ENCODE peak calls at places on chromosomes 13 and 19, in four cellular contexts. E, G, J and M are unnamed samples.

GRCh38 chr13:50386527-50387123 is 371.4 kb downstream of the KCNRG start:
- DNase-seq in E (no peak), G (peak; percentile 25), J (no peak), M (no peak)

GRCh38 chr19:11164879-11165406 is 9.4 kb upstream of the SPC24 start:
- DNase-seq in G (peak; percentile 89), J (no peak), E (no peak), M (no peak)

GRCh38 chr13:71624641-71625040 is 242.4 kb downstream of the DACH1 start:
- DNase-seq in E (no peak), G (no peak), J (no peak), M (no peak)

GRCh38 chr13:65553328-65553727 is 1676.8 kb downstream of the PCDH9 start:
- DNase-seq in G (no peak), J (no peak), E (no peak), M (no peak)

GRCh38 chr13:97726664-97727235 is 226.7 kb upstream of the IPO5 start:
- DNase-seq in G (no peak), E (no peak), J (no peak), M (no peak)

GRCh38 chr19:4452230-4452990 is 5.2 kb downstream of the UBXN6 start:
- DNase-seq in E (no peak), G (no peak), J (no peak), M (no peak)

GRCh38 chr13:41286370-41286769 is 23.0 kb upstream of the MTRF1 start:
- DNase-seq in E (no peak), G (no peak), J (no peak), M (no peak)

GRCh38 chr13:101289764-101290163 is 126.5 kb downstream of the NALCN start:
- DNase-seq in J (no peak), E (no peak), G (no peak), M (no peak)

GRCh38 chr13:101916108-101916757 is 463.8 kb downstream of the ITGBL1 start:
- DNase-seq in E (no peak), G (peak; percentile 38), J (no peak), M (no peak)

GRCh38 chr13:112616586-112617381 is 28.8 kb upstream of the TUBGCP3 start:
- DNase-seq in J (no peak), E (no peak), G (no peak), M (peak; percentile 52)

GRCh38 chr19:756232-756631 is 5.3 kb downstream of the MISP start:
- DNase-seq in J (peak; percentile 74), G (no peak), E (no peak), M (no peak)

GRCh38 chr13:52348081-52348480 is 57.9 kb downstream of the THSD1 start:
- DNase-seq in J (peak; percentile 27), G (no peak), E (no peak), M (no peak)

GRCh38 chr19:4730740-4731171 is 7.1 kb upstream of the DPP9 start:
- DNase-seq in G (no peak), E (no peak), J (peak; percentile 37), M (no peak)

GRCh38 chr13:74219571-74219970 is 85.4 kb upstream of the KLF12 start:
- DNase-seq in J (no peak), G (no peak), E (no peak), M (no peak)

GRCh38 chr13:85997587-85997986 is 198.4 kb upstream of the SLITRK6 start:
- DNase-seq in E (no peak), G (no peak), J (no peak), M (no peak)

GRCh38 chr13:43185206-43185605 is 161.8 kb downstream of the DNAJC15 start:
- DNase-seq in G (no peak), E (no peak), J (no peak), M (no peak)

GRCh38 chr19:852136-853013 is at the start of gene ELANE:
- DNase-seq in J (no peak), G (no peak), E (no peak), M (peak; percentile 68)

GRCh38 chr13:99174533-99175100 is 26.0 kb upstream of the UBAC2 start:
- DNase-seq in E (no peak), G (no peak), J (no peak), M (no peak)

GRCh38 chr13:112730157-112730671 is 40.4 kb downstream of the ATP11A start:
- DNase-seq in E (no peak), J (no peak), G (peak; percentile 67), M (no peak)

GRCh38 chr13:80339841-80340642 is 884 bp downstream of the SPRY2 start:
- DNase-seq in J (peak; percentile 19), E (no peak), G (peak; percentile 52), M (peak; percentile 72)

GRCh38 chr13:44918323-44919102 is 70.8 kb downstream of the NUFIP1 start:
- DNase-seq in J (peak; percentile 73), G (peak; percentile 89), E (peak; percentile 87), M (peak; percentile 89)

GRCh38 chr13:57740719-57741118 is 109.2 kb downstream of the PCDH17 start:
- DNase-seq in G (peak; percentile 28), E (no peak), J (no peak), M (no peak)

GRCh38 chr19:6738726-6739389 is 622 bp upstream of the TRIP10 start:
- DNase-seq in G (peak; percentile 60), J (no peak), E (no peak), M (no peak)

GRCh38 chr19:51123381-51124186 is 1.1 kb upstream of the SIGLEC9 start:
- DNase-seq in E (no peak), G (peak; percentile 47), J (no peak), M (no peak)

GRCh38 chr19:7953576-7953975 is 10.1 kb upstream of the TIMM44 start:
- DNase-seq in J (no peak), G (no peak), E (no peak), M (no peak)

GRCh38 chr19:11203194-11204075 is 6.1 kb upstream of the KANK2 start:
- DNase-seq in G (peak; percentile 77), E (no peak), J (peak; percentile 58), M (no peak)

GRCh38 chr19:14023404-14024235 is 4.3 kb upstream of the RLN3 start:
- DNase-seq in G (peak; percentile 39), J (peak; percentile 54), E (no peak), M (no peak)

GRCh38 chr19:34574704-34575103 is 93.1 kb downstream of the WTIP start:
- DNase-seq in G (no peak), E (no peak), J (no peak), M (no peak)

GRCh38 chr13:33578786-33579185 is 239.2 kb upstream of the RFC3 start:
- DNase-seq in E (no peak), J (no peak), G (no peak), M (no peak)

GRCh38 chr13:42369071-42369795 is 97.3 kb downstream of the AKAP11 start:
- DNase-seq in G (no peak), J (no peak), E (no peak), M (no peak)

GRCh38 chr19:14728595-14728994 is 38.7 kb downstream of the ZNF333 start:
- DNase-seq in J (no peak), G (no peak), E (no peak), M (no peak)

GRCh38 chr13:112042496-112042895 is 24.5 kb upstream of the SOX1 start:
- DNase-seq in E (no peak), J (peak; percentile 49), G (no peak), M (no peak)

GRCh38 chr13:48448963-48449614 is 36.2 kb upstream of the LPAR6 start:
- DNase-seq in E (no peak), G (no peak), J (peak; percentile 14), M (no peak)

GRCh38 chr13:104385409-104385808 is 1319.2 kb upstream of the SLC10A2 start:
- DNase-seq in J (peak; percentile 44), E (no peak), G (no peak), M (no peak)

GRCh38 chr19:49954092-49954825 is 6.7 kb downstream of the SIGLEC11 start:
- DNase-seq in E (peak; percentile 43), J (no peak), G (no peak), M (no peak)

DNA sequence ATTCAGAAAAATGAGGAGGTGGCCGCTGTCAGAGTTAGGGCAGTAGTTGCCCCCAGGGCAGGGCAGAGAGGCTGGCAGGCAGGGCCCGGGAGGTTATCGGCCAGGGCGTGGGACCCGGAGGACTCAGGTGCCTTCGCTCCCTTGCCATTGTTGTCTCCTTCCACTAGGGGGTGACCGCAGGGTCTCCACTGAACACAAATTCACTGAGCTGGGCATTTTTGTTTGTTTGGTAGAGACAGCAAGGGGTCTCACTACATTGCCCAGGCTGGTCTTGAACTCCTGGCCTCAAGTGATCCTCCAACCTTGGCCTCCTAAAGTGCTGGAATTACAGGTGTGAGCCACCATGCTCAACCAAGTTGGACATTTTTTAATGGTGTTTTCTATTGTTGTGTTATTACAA is 25.1 kb downstream of the CARS2 start:
- DNase-seq in E (no peak), G (no peak), J (peak; percentile 23), M (no peak)
- TF ChIP-seq CTCF in E (no peak), G (peak; percentile 47), J (peak; percentile 20), M (peak; percentile 66)

GRCh38 chr13:60370343-60370742 is 26.7 kb upstream of the TDRD3 start:
- DNase-seq in J (no peak), E (no peak), G (no peak), M (no peak)

GRCh38 chr13:60363288-60363687 is 33.7 kb upstream of the TDRD3 start:
- DNase-seq in E (no peak), G (no peak), J (no peak), M (no peak)

GRCh38 chr13:60372141-60372540 is 24.9 kb upstream of the TDRD3 start:
- DNase-seq in E (no peak), G (no peak), J (no peak), M (no peak)

DNA sequence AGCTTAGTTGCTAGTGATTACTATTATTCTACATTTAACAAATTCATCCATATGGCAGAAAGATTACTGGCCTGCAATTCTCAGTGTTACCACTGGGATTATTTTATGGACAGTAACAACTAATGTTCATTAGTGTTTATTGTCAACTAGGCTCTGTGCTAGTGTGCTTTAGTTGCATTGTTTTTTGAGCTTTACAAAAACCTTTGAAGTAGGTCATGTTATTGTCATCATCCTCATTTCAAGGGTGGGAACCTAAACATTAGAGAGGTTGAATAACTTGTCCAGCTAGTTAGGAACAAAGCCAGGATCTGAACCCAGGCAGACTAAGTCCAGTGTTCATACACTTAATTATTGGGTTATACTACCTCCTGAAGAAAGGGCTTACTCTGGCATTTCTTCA is 27.8 kb upstream of the TDRD3 start:
- DNase-seq in G (no peak), E (no peak), J (no peak), M (no peak)
- TF ChIP-seq CTCF in G (peak; percentile 38), E (no peak), J (no peak), M (peak; percentile 67)

DNA sequence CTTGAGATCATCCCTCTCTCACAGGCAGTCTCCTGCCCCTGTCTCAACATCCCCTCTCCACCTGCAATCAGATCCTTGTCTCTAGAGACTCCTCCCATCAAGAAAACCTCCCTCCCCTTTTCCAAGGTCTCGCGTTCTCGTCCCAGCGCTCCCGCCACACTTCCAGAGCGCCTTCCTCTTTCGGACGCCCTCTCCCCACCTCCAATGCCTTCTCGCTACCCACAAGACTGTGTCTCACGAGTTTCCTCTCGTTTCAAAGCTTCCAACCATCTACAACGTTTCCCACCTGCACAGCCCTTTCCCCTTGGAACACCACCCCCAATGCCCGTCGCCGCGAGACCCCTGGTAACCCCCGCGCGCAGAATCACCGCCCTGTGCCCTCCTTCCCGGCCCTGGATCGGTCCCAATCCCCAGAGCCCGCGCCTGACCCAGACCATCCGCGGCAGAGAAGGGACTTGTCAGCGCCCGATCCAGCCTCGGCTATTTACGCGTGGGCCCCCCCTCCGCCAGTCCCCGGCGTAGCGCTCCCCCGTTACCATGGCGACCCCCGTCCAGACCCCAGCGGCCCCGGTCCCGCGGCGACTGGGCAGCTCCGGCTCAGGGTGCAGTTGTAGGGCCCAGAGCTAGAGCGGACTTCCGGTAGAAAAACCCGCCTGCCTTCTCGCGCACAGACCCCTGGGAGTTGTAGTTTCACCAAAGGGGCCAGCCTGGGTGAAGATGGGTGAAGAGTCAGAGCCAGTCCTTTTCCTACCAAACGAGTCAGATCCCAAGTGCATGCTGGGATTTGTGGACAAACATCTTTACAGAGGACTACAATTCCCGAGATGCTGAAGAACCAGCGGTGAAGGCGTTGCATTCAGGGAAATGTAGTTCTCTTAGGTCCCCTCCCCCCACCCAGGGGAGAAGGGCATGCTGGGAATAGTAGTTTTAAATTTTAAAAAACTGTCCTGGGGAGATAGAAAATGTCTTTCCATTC is at the start of gene AP2S1:
- DNase-seq in J (peak; percentile 94), E (peak; percentile 91), G (peak; percentile 93), M (peak; percentile 95)
- TF ChIP-seq CTCF in J (no peak), E (no peak), G (peak; percentile 19), M (no peak)

GRCh38 chr19:42606660-42607351 is 12.1 kb upstream of the CEACAM8 start:
- DNase-seq in G (peak; percentile 23), E (peak; percentile 86), J (peak; percentile 68), M (no peak)
- TF ChIP-seq CTCF in G (peak; percentile 58), E (peak; percentile 36), J (peak; percentile 82), M (peak; percentile 81)